ENCODE peak calls at places on chromosomes 1 and 21, in six cellular contexts. U is HCT116; F is ovary; Y is BE2C; J is CD8-positive, alpha-beta T cell; Q is right cardiac atrium. A is an unnamed sample.
A peak's percentile ranks its signal among the peaks of the same experiment; 100 is the strongest.

GRCh38 chr1:201190624-201191051 is at the start of gene IGFN1:
- DNase-seq in U (no peak), F (no peak), Y (peak; percentile 67), J (no peak), Q (no peak), A (no peak)

GRCh38 chr1:160022330-160023310 is 9.2 kb downstream of the PIGM start:
- DNase-seq in U (no peak), F (no peak), Y (no peak), J (no peak), Q (no peak), A (no peak)

GRCh38 chr1:74522143-74522542 is 9.7 kb upstream of the LRRC53 start:
- DNase-seq in U (no peak), F (no peak), Y (no peak), J (no peak), Q (no peak), A (no peak)

GRCh38 chr1:944341-945325 is 14.4 kb downstream of the NOC2L start:
- DNase-seq in U (no peak), F (peak; percentile 87), Y (peak; percentile 95), J (no peak), Q (peak; percentile 92), A (no peak)

GRCh38 chr1:1610796-1611597 is 4.3 kb upstream of the MIB2 start:
- DNase-seq in U (no peak), F (no peak), Y (no peak), J (no peak), Q (peak; percentile 67), A (no peak)

GRCh38 chr21:24444736-24445135 is 1162.5 kb downstream of the MRPL39 start:
- DNase-seq in U (no peak), F (no peak), Y (no peak), J (no peak), Q (no peak), A (no peak)

GRCh38 chr1:53945433-53946251 is at the start of gene IFT25:
- DNase-seq in U (peak; percentile 88), F (peak; percentile 100), Y (peak; percentile 91), J (peak; percentile 100), Q (peak; percentile 98), A (peak; percentile 87)

GRCh38 chr1:90394247-90394646 is 322.9 kb downstream of the BARHL2 start:
- DNase-seq in U (no peak), F (no peak), Y (no peak), J (no peak), Q (no peak), A (no peak)

GRCh38 chr1:175884369-175884768 is 141.0 kb upstream of the TNR start:
- DNase-seq in U (no peak), F (no peak), Y (no peak), J (no peak), Q (no peak), A (no peak)

GRCh38 chr1:30823969-30824735 is 66.6 kb upstream of the LAPTM5 start:
- DNase-seq in U (peak; percentile 93), F (peak; percentile 97), Y (peak; percentile 92), J (peak; percentile 54), Q (peak; percentile 98), A (peak; percentile 94)

GRCh38 chr1:110159160-110159559 is 8.9 kb downstream of the SLC6A17 start:
- DNase-seq in U (no peak), F (no peak), Y (no peak), J (no peak), Q (no peak), A (no peak)

DNA sequence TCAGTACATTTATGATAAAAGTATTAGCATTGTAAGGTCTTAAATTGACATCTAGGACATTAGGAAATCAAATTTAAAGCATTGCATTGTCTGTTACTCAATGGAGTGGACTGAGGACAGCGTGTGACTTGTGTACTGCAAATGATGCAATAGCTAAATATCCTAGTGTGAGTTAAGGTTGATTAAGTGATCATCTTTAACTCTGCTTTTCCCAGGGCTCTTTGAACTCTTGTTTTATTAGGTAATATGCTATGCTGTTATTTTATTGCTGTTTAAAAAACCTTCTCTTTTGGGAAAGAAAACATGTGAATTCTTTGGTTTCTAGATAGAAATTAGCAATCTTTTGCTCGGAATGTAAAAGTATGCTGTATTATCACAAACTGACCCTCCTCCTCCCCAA is 38.6 kb downstream of the NFIA start:
- DNase-seq in U (no peak), F (no peak), Y (no peak), J (no peak), Q (no peak), A (no peak)
- H3K4me1 ChIP-seq in U (no peaks in the 10 kb centered on the region), F (peaks cover 5% of the 10 kb centered on the region), Y (no peaks in the 10 kb centered on the region), J (no peaks in the 10 kb centered on the region), Q (peaks cover 4% of the 10 kb centered on the region), A (peaks cover 38% of the 10 kb centered on the region)

DNA sequence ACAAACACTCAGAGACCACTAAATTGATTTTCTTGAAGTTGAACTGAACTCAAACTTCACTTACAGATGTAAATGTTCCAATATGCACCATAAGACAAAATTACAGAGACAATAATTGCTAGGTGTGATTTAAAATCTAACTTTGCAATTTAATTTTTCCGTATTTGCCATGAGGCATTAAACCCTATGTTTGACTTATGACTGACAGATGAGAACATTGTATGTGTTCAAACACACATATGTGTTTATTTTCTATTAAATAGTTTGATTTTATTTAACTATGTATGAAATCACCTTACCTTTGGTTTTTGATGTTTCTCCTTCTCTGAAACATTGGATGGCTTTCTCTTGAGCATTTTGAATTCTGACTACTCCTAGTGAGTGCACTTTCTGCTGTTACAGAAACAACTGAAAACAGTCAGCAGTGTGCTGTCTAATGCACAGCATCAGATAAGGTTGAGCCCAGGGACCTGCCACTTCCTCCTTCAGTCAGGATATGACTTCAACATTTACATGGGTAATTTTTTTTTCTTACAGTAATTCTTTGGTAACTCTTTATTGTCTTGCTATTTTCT is at the start of gene SAMSN1:
- DNase-seq in U (no peak), F (no peak), Y (peak; percentile 7), J (peak; percentile 67), Q (peak; percentile 52), A (no peak)
- H3K4me1 ChIP-seq in U (no peaks in the 10 kb centered on the region), F (no peaks in the 10 kb centered on the region), Y (no peaks in the 10 kb centered on the region), J (peaks cover 41% of the 10 kb centered on the region), Q (no peaks in the 10 kb centered on the region), A (no peaks in the 10 kb centered on the region)

GRCh38 chr1:40072142-40072541 is 24.9 kb downstream of the PPT1 start:
- DNase-seq in U (no peak), F (no peak), Y (no peak), J (no peak), Q (no peak), A (no peak)
- H3K4me1 ChIP-seq in U (no peaks in the 10 kb centered on the region), F (no peaks in the 10 kb centered on the region), Y (no peaks in the 10 kb centered on the region), J (peaks cover 7% of the 10 kb centered on the region), Q (no peaks in the 10 kb centered on the region), A (no peaks in the 10 kb centered on the region)

GRCh38 chr21:33105088-33105487 is 35.1 kb downstream of the OLIG1 start:
- DNase-seq in U (no peak), F (no peak), Y (no peak), J (no peak), Q (no peak), A (no peak)

GRCh38 chr21:33101300-33102005 is 31.5 kb downstream of the OLIG1 start:
- DNase-seq in U (no peak), F (no peak), Y (no peak), J (no peak), Q (no peak), A (no peak)

GRCh38 chr21:33096426-33096825 is 26.5 kb downstream of the OLIG1 start:
- DNase-seq in U (no peak), F (no peak), Y (no peak), J (no peak), Q (no peak), A (no peak)

DNA sequence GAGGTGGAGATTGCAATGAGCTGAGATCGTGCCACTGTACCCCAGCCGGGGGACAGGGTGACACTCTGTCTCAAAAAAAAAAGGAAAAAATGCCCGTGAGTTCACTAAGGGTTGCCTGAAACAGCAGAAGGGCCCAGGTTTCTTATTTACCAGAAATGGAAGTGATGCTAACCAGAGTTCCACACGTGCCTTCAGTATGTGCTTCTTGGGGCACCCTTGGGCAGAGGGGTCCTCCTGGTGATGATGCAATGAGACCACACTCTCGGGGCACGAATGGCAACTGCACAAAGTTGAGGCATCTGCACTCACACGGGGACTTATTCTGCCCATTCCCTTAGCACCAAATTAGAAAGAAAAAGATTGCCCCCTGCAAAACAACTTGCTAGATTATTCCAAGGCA is 29.2 kb downstream of the OLIG1 start:
- DNase-seq in U (no peak), F (no peak), Y (no peak), J (no peak), Q (no peak), A (no peak)
- H3K4me1 ChIP-seq in U (no peaks in the 10 kb centered on the region), F (no peaks in the 10 kb centered on the region), Y (no peaks in the 10 kb centered on the region), J (no peaks in the 10 kb centered on the region), Q (no peaks in the 10 kb centered on the region), A (peaks cover 17% of the 10 kb centered on the region)

DNA sequence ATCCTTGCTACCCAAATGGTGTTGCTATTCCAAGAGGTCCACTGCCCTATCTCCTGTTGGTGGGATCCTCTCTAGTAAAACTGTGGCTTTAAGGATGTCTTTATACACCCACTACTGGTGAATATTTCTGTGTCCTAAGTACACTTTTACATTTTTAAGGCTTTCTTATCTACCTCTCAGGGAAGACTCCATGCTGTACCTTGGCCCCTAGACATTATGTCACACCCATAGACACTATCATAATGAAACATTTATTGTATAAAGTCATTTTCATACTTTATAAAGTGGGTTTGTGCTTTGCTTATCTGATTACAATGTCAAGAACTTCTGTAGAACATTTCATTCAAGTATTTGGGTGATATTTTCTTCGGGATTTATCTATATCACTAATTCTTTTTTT is 270.3 kb upstream of the SNX7 start:
- DNase-seq in U (no peak), F (no peak), Y (no peak), J (no peak), Q (no peak), A (no peak)
- H3K4me1 ChIP-seq in U (no peaks in the 10 kb centered on the region), F (no peaks in the 10 kb centered on the region), Y (peaks cover 9% of the 10 kb centered on the region), J (no peaks in the 10 kb centered on the region), Q (no peaks in the 10 kb centered on the region), A (no peaks in the 10 kb centered on the region)

DNA sequence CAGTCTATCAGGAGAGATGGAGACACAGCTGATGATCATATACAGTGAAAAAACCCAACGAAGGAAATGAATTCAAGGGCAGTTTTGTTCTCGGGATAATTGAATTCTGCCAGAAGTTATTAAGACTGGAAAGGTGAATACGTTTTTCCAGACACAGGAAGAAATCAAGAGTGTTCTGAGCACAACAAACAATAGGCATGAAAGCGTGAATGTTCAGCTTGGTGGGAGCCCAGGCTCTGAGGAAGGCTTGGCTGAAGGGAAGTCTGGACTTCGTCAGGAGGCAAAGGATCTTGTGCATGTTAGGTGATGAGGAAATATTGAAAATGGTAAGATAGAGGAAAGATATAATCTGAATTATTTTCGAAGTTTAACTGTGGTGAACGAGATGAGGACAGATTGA is 50.4 kb downstream of the CYYR1 start:
- DNase-seq in U (no peak), F (no peak), Y (peak; percentile 42), J (no peak), Q (no peak), A (no peak)
- H3K4me1 ChIP-seq in U (no peaks in the 10 kb centered on the region), F (no peaks in the 10 kb centered on the region), Y (peaks cover 10% of the 10 kb centered on the region), J (no peaks in the 10 kb centered on the region), Q (no peaks in the 10 kb centered on the region), A (no peaks in the 10 kb centered on the region)

GRCh38 chr1:234529661-234530237 is 50.8 kb upstream of the TARBP1 start:
- DNase-seq in U (no peak), F (no peak), Y (no peak), J (no peak), Q (no peak), A (no peak)
- H3K4me1 ChIP-seq in U (no peaks in the 10 kb centered on the region), F (peaks cover 29% of the 10 kb centered on the region), Y (peaks cover 39% of the 10 kb centered on the region), J (no peaks in the 10 kb centered on the region), Q (peaks cover 33% of the 10 kb centered on the region), A (peaks cover 4% of the 10 kb centered on the region)

DNA sequence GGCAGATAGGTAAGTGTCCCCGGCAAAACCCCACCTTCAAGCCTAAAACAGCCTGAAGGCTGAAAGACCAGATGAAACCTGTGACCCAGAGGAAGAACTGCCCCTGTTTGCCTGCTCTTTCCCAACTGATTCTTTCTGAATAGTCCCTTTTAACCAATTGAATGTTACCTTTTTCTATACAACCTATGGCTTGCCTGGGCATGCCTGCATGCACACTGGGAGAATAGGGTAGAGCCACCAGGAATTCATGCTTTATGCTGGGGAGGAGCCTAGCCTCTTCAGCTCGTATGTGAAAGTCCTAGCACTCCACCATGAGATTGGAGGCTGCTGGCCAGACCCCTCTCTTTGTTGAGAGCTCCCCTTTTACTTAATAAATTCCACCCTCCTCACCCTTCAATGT is 340.0 kb downstream of the PTBP2 start:
- DNase-seq in U (no peak), F (no peak), Y (no peak), J (no peak), Q (no peak), A (no peak)
- H3K4me1 ChIP-seq in U (no peaks in the 10 kb centered on the region), F (no peaks in the 10 kb centered on the region), Y (peaks cover 3% of the 10 kb centered on the region), J (no peaks in the 10 kb centered on the region), Q (no peaks in the 10 kb centered on the region), A (no peaks in the 10 kb centered on the region)